ENCODE peak calls at places on chromosome 1, in four cellular contexts. W is sciatic nerve, X is H54, P is foreskin keratinocyte. D is an unnamed sample.
A peak's percentile ranks its signal among the peaks of the same experiment; 100 is the strongest.

GRCh38 chr1:230994860-230995259 is 16.0 kb downstream of the ARV1 start:
- DNase-seq in W (no peak), X (no peak), P (no peak), D (no peak)

GRCh38 chr1:192980856-192981255 is 78.3 kb downstream of the UCHL5 start:
- DNase-seq in W (no peak), X (no peak), P (no peak), D (no peak)

GRCh38 chr1:109869141-109869540 is 41.5 kb upstream of the CSF1 start:
- DNase-seq in W (no peak), X (no peak), P (no peak), D (no peak)

GRCh38 chr1:218802799-218803198 is 370.9 kb upstream of the LYPLAL1 start:
- DNase-seq in W (no peak), X (no peak), P (no peak), D (no peak)

GRCh38 chr1:31296486-31297272 is at the start of the genes SNRNP40 and ZCCHC17:
- DNase-seq in W (peak; percentile 93), X (peak; percentile 90), P (peak; percentile 99), D (peak; percentile 99)

GRCh38 chr1:229380514-229381160 is 37.8 kb upstream of the CCSAP start:
- DNase-seq in W (no peak), X (no peak), P (no peak), D (no peak)

GRCh38 chr1:156394082-156394481 is 25.1 kb downstream of the RHBG start:
- DNase-seq in W (no peak), X (no peak), P (no peak), D (no peak)

GRCh38 chr1:51559064-51559500 is 40.0 kb upstream of the EPS15 start:
- DNase-seq in W (no peak), X (no peak), P (peak; percentile 30), D (no peak)

GRCh38 chr1:236685917-236686814 is at the start of gene ACTN2:
- DNase-seq in W (peak; percentile 58), X (no peak), P (no peak), D (no peak)

GRCh38 chr1:59499273-59499955 is 202.5 kb downstream of the FGGY start:
- DNase-seq in W (no peak), X (no peak), P (peak; percentile 84), D (no peak)

GRCh38 chr1:42971848-42972291 is 13.2 kb upstream of the SLC2A1 start:
- DNase-seq in W (no peak), X (peak; percentile 74), P (no peak), D (no peak)

GRCh38 chr1:53134042-53134485 is 8.4 kb downstream of the SLC1A7 start:
- DNase-seq in W (peak; percentile 21), X (no peak), P (no peak), D (no peak)

GRCh38 chr1:212692774-212693644 is 6.6 kb downstream of the BATF3 start:
- DNase-seq in W (no peak), X (peak; percentile 94), P (peak; percentile 81), D (no peak)

GRCh38 chr1:205458777-205459566 is 3.1 kb upstream of the BLACAT1 start:
- DNase-seq in W (no peak), X (peak; percentile 61), P (peak; percentile 62), D (peak; percentile 39)

GRCh38 chr1:160406131-160406968 is 6.0 kb downstream of the VANGL2 start:
- DNase-seq in W (no peak), X (no peak), P (no peak), D (no peak)

D was measured in Jurkat, Clone E6-1.